ENCODE peak calls at places on chromosomes 12 and 14, in eight cellular contexts. L is AG10803, E is iris pigment epithelial cell, V is mucosa of descending colon, T is body of pancreas, W is AG20443, G is LoVo, M is DMS 273 treated with DMSO at 0.1 percent for 48 hours. I is an unnamed sample.

GRCh38 chr12:42590324-42590934 is 883 bp upstream of the PRICKLE1 start:
- DNase-seq in L (no peak), G (no peak), W (peak; percentile 38), V (peak; percentile 16), T (peak; percentile 39), E (no peak), M (no peak), I (no peak)

GRCh38 chr12:59393506-59393905 is 202.3 kb upstream of the SLC16A7 start:
- DNase-seq in E (no peak), G (no peak), T (no peak), W (no peak), V (no peak), L (no peak), M (no peak), I (no peak)

GRCh38 chr12:133081408-133081806 is 684 bp downstream of the ZNF140 start:
- DNase-seq in T (peak; percentile 3), E (no peak), L (no peak), G (no peak), W (no peak), M (no peak), V (peak; percentile 29), I (no peak)

GRCh38 chr14:68824517-68825347 is 31.9 kb upstream of the ZFP36L1 start:
- DNase-seq in L (peak; percentile 74), V (peak; percentile 94), E (peak; percentile 67), M (peak; percentile 9), W (peak; percentile 94), T (peak; percentile 89), G (peak; percentile 75), I (peak; percentile 92)

GRCh38 chr12:101490286-101490920 is 15.3 kb downstream of the SPIC start:
- DNase-seq in T (peak; percentile 61), G (peak; percentile 58), L (no peak), E (peak; percentile 51), M (no peak), W (no peak), V (peak; percentile 45), I (no peak)

GRCh38 chr12:108649126-108649525 is 15.4 kb upstream of the SELPLG start:
- DNase-seq in V (no peak), T (no peak), M (no peak), G (no peak), E (peak; percentile 46), L (peak; percentile 70), W (peak; percentile 46), I (no peak)

GRCh38 chr12:109449845-109450532 is 27.1 kb downstream of the KCTD10 start:
- DNase-seq in E (no peak), W (no peak), V (peak; percentile 57), T (no peak), L (no peak), G (no peak), M (no peak), I (no peak)

GRCh38 chr12:26935636-26936378 is 2.0 kb downstream of the INTS13 start:
- DNase-seq in T (no peak), E (no peak), W (no peak), M (no peak), G (no peak), L (no peak), V (peak; percentile 28), I (no peak)

GRCh38 chr14:56202256-56202655 is 84.0 kb downstream of the PELI2 start:
- DNase-seq in W (no peak), T (no peak), E (no peak), L (no peak), V (no peak), M (no peak), G (no peak), I (no peak)

GRCh38 chr14:99793213-99794155 is at the start of gene EML1:
- DNase-seq in E (peak; percentile 75), T (peak; percentile 90), W (peak; percentile 99), V (peak; percentile 63), G (peak; percentile 76), M (peak; percentile 63), L (peak; percentile 82), I (peak; percentile 98)

GRCh38 chr12:48880647-48881046 is 15.0 kb upstream of the RND1 start:
- DNase-seq in M (no peak), T (no peak), W (no peak), L (no peak), E (no peak), V (no peak), G (no peak), I (no peak)

GRCh38 chr14:36420288-36420687 is 99.7 kb downstream of the NKX2-1 start:
- DNase-seq in E (no peak), L (no peak), V (no peak), T (no peak), W (no peak), M (no peak), G (no peak), I (no peak)

I was measured in AG08395.